ENCODE peak calls at places on chromosome 13, in seven cellular contexts. M is endodermal cell, T is heart right ventricle, A is lung, W is AG04449, N is prostate gland, P is WERI-Rb-1. D is an unnamed sample.

GRCh38 chr13:47628666-47629065 is 372.4 kb downstream of the SUCLA2 start:
- DNase-seq in M (no peak), T (no peak), A (no peak), W (no peak), N (no peak), P (no peak), D (no peak)

GRCh38 chr13:96967248-96967745 is 27.0 kb downstream of the OXGR1 start:
- DNase-seq in M (peak), T (no peak), A (no peak), W (no peak), N (no peak), P (no peak), D (no peak)

GRCh38 chr13:108083056-108083455 is 132.3 kb downstream of the LIG4 start:
- DNase-seq in M (no peak), T (no peak), A (no peak), W (no peak), N (no peak), P (no peak), D (no peak)

GRCh38 chr13:31908696-31909386 is 122.7 kb upstream of the FRY start:
- DNase-seq in M (no peak), T (no peak), A (no peak), W (no peak), N (no peak), P (no peak), D (no peak)

GRCh38 chr13:21405309-21405708 is 53.8 kb downstream of the ZDHHC20 start:
- DNase-seq in M (no peak), T (no peak), A (no peak), W (no peak), N (no peak), P (no peak), D (no peak)

GRCh38 chr13:78660130-78660857 is 1.3 kb upstream of the OBI1 start:
- DNase-seq in M (peak), T (no peak), A (no peak), W (no peak), N (peak), P (no peak), D (no peak)

GRCh38 chr13:85653681-85654080 is 145.5 kb downstream of the SLITRK6 start:
- DNase-seq in M (no peak), T (no peak), A (no peak), W (no peak), N (no peak), P (no peak), D (peak)

GRCh38 chr13:24106429-24106828 is 54.1 kb upstream of the SPATA13 start:
- DNase-seq in M (no peak), T (no peak), A (no peak), W (no peak), N (no peak), P (no peak), D (no peak)

GRCh38 chr13:102696465-102696864 is 1.6 kb upstream of the METTL21C start:
- DNase-seq in M (no peak), T (no peak), A (no peak), W (no peak), N (no peak), P (no peak), D (no peak)

GRCh38 chr13:80313668-80314278 is 27.2 kb downstream of the SPRY2 start:
- DNase-seq in M (no peak), T (no peak), A (no peak), W (no peak), N (no peak), P (no peak), D (peak)

GRCh38 chr13:44908266-44908665 is 81.0 kb downstream of the NUFIP1 start:
- DNase-seq in M (no peak), T (no peak), A (no peak), W (no peak), N (no peak), P (no peak), D (no peak)

GRCh38 chr13:112092453-112092852 is 25.5 kb downstream of the SOX1 start:
- DNase-seq in M (no peak), T (no peak), A (no peak), W (no peak), N (no peak), P (no peak), D (no peak)

GRCh38 chr13:62129000-62129551 is 713.4 kb upstream of the PCDH20 start:
- DNase-seq in M (no peak), T (no peak), A (no peak), W (no peak), N (no peak), P (no peak), D (no peak)

GRCh38 chr13:98957731-98958442 is 20.0 kb downstream of the DOCK9 start:
- DNase-seq in M (no peak), T (no peak), A (no peak), W (no peak), N (no peak), P (no peak), D (no peak)

GRCh38 chr13:23570931-23571330 is 719 bp downstream of the TNFRSF19 start:
- DNase-seq in M (no peak), T (no peak), A (no peak), W (no peak), N (no peak), P (no peak), D (no peak)

GRCh38 chr13:71056581-71056980 is 810.4 kb downstream of the DACH1 start:
- DNase-seq in M (peak), T (no peak), A (no peak), W (no peak), N (no peak), P (no peak), D (no peak)

GRCh38 chr13:93248627-93249047 is 22.0 kb downstream of the GPC6 start:
- DNase-seq in M (peak), T (no peak), A (no peak), W (no peak), N (peak), P (peak), D (no peak)
- TF ChIP-seq CTCF in M (peak), T (no peak), A (no peak), W (peak), N (no peak), P (peak), D (peak)

GRCh38 chr13:106355866-106356265 is 179.6 kb downstream of the EFNB2 start:
- DNase-seq in M (no peak), T (no peak), A (no peak), W (no peak), N (no peak), P (no peak), D (no peak)

GRCh38 chr13:106357198-106357597 is 178.3 kb downstream of the EFNB2 start:
- DNase-seq in M (no peak), T (no peak), A (no peak), W (no peak), N (no peak), P (no peak), D (no peak)

GRCh38 chr13:106350208-106350607 is 185.3 kb downstream of the EFNB2 start:
- DNase-seq in M (peak), T (no peak), A (no peak), W (no peak), N (no peak), P (no peak), D (no peak)

GRCh38 chr13:106352850-106353249 is 182.6 kb downstream of the EFNB2 start:
- DNase-seq in M (no peak), T (no peak), A (no peak), W (no peak), N (no peak), P (no peak), D (no peak)

DNA sequence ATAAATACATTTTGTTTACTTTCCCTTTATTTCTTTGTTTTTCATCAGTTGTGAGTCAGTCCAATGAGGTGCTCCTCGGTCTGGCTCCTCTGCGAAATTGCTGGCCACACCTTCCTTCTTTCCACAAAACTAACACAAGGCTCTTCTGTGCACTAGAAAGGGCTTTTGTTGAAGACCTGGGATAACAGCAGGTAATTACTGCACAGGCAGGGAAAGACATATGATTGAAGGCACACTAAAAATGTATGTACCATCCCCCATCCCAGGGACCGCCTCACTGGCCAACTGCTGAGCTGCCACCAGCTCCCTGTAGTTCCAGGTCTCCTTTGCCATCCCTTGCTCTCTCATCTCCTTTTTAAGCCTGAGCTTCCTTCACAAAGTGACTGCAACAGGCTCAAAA is 180.5 kb downstream of the EFNB2 start:
- DNase-seq in M (no peak), T (no peak), A (no peak), W (no peak), N (no peak), P (no peak), D (no peak)
- H3K4me3 ChIP-seq in M (no peak), T (no peak), A (no peak), W (no peak), N (no peak), P (no peak), D (no peak)

GRCh38 chr13:50099473-50099872 is 84.2 kb downstream of the KCNRG start:
- DNase-seq in M (no peak), T (no peak), A (no peak), W (no peak), N (no peak), P (no peak), D (no peak)
- TF ChIP-seq CTCF in M (no peak), T (no peak), A (no peak), W (no peak), N (no peak), P (no peak), D (no peak)

GRCh38 chr13:113837554-113838355 is 26.1 kb downstream of the GAS6 start:
- DNase-seq in M (peak), T (peak), A (peak), W (peak), N (peak), P (peak), D (peak)

GRCh38 chr13:113839536-113840204 is 24.2 kb downstream of the GAS6 start:
- DNase-seq in M (no peak), T (no peak), A (no peak), W (no peak), N (no peak), P (no peak), D (no peak)

GRCh38 chr13:113840541-113841354 is 23.1 kb downstream of the GAS6 start:
- DNase-seq in M (no peak), T (no peak), A (no peak), W (no peak), N (no peak), P (no peak), D (no peak)

GRCh38 chr13:113836917-113837553 is 26.8 kb downstream of the GAS6 start:
- DNase-seq in M (no peak), T (peak), A (no peak), W (peak), N (peak), P (peak), D (peak)

DNA sequence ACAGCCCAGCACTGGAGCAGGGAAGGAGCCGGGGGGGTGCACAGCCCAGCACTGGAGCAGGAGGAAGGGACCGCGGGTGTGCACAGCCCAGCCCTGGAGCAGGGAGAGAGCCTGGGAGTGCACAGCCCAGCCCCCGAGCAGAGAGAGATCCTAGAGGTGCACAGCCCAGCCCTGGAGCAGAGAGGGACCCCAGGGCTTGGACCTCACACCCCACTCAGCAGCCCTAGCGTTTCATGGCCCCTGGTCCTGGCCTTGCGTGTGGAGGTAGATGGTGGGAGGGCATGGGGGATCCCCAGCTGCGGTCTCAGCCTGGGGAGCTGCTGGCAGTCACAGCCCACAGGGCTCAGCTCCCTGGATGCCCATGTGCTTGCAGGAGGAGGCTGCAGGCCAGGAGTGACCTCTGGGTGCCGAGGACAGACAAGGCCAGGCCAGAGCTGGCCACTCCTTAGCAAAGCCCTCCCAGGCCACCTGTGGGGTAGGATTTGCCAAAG is 25.1 kb downstream of the GAS6 start:
- DNase-seq in M (no peak), T (no peak), A (no peak), W (no peak), N (no peak), P (peak), D (no peak)
- H3K4me3 ChIP-seq in M (no peak), T (no peak), A (no peak), W (peak), N (peak), P (no peak), D (peak)

DNA sequence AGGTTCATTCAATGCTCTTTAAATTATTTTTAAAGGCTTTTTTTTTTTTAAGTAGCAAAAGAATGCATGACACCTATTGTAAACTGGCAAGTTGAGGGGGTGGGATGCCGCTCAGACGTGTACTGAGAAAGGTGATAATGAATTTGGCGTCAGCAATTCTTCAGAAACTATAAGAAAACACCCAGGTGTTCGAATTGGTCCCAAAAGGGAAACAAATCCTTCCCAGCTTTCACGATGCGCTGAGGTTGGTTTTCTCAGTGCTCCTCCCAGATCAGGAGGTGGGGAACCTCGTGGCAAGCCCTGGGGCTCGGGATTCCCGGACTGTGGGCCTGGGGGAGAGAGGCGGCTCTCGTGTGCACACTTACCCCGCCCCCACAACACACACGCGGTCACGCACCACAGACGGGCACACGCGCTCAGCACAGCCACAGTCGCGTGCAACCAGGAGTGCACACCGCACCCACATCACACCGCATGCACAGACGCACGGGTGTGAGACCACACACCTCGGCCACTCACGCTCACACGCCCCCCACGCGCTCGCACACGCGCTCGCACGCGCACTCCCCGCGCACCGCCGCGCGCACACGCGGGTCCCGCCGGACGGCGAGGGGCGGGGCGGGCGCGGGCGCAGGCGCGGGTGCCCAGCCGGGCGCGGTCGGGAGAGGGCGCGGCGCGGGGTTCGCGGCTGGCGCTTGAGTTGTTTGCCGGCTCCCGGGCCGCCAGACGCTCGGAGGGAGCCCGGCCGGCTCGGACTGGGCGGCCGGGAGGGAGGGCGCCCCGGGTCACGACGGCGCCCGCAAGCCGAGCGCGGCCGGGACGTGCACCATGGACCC is at the start of gene FAM124A:
- DNase-seq in M (peak), T (peak), A (no peak), W (no peak), N (peak), P (peak), D (no peak)
- TF ChIP-seq CTCF in M (no peak), T (peak), A (no peak), W (peak), N (no peak), P (peak), D (peak)

GRCh38 chr13:75670496-75670895 is 34.4 kb downstream of the LMO7 start:
- DNase-seq in M (no peak), T (no peak), A (no peak), W (no peak), N (no peak), P (no peak), D (no peak)
- H3K4me3 ChIP-seq in M (no peak), T (no peak), A (no peak), W (no peak), N (no peak), P (no peak), D (no peak)